ENCODE peak calls at places on chromosomes 13 and 19, in four cellular contexts. One of them, this sample, is unnamed.

GRCh38 chr13:110775576-110775975 is 62.1 kb downstream of the ING1 start:
- DNase-seq in K562: no peak
- DNase-seq in endothelial cell of umbilical vein: no peak
- DNase-seq in GM12878: no peak
- DNase-seq in this sample: no peak

GRCh38 chr13:29925457-29925856 is 75.0 kb upstream of the UBL3 start:
- DNase-seq in K562: no peak
- DNase-seq in GM12878: no peak
- DNase-seq in endothelial cell of umbilical vein: peak; percentile 2
- DNase-seq in this sample: peak; percentile 78

GRCh38 chr13:50805805-50806204 is 37.7 kb downstream of the DLEU7 start:
- DNase-seq in endothelial cell of umbilical vein: no peak
- DNase-seq in K562: no peak
- DNase-seq in GM12878: no peak
- DNase-seq in this sample: peak; percentile 1

GRCh38 chr13:110305949-110306339 is 1.0 kb downstream of the COL4A1 start:
- DNase-seq in endothelial cell of umbilical vein: peak; percentile 60
- DNase-seq in GM12878: no peak
- DNase-seq in K562: no peak
- DNase-seq in this sample: no peak

GRCh38 chr13:41458939-41459753 is 1.8 kb downstream of the RGCC start:
- DNase-seq in GM12878: no peak
- DNase-seq in endothelial cell of umbilical vein: peak; percentile 63
- DNase-seq in K562: peak; percentile 63
- DNase-seq in this sample: peak; percentile 72

GRCh38 chr19:872266-872951 is 12.9 kb downstream of the CFD start:
- DNase-seq in endothelial cell of umbilical vein: peak; percentile 34
- DNase-seq in GM12878: peak; percentile 36
- DNase-seq in K562: peak; percentile 86
- DNase-seq in this sample: peak; percentile 38

GRCh38 chr13:101576452-101576851 is 124.0 kb downstream of the ITGBL1 start:
- DNase-seq in K562: no peak
- DNase-seq in GM12878: no peak
- DNase-seq in endothelial cell of umbilical vein: no peak
- DNase-seq in this sample: peak; percentile 81

GRCh38 chr13:106471957-106472543 is 63.4 kb downstream of the EFNB2 start:
- DNase-seq in GM12878: no peak
- DNase-seq in K562: peak; percentile 10
- DNase-seq in endothelial cell of umbilical vein: peak; percentile 77
- DNase-seq in this sample: peak; percentile 91

GRCh38 chr13:95834134-95834765 is 157.3 kb downstream of the DNAJC3 start:
- DNase-seq in endothelial cell of umbilical vein: peak; percentile 81
- DNase-seq in K562: peak; percentile 63
- DNase-seq in GM12878: peak; percentile 28
- DNase-seq in this sample: peak; percentile 57

GRCh38 chr19:41859213-41859617 is 840 bp upstream of the RPS19 start:
- DNase-seq in K562: no peak
- DNase-seq in GM12878: no peak
- DNase-seq in endothelial cell of umbilical vein: no peak
- DNase-seq in this sample: no peak

GRCh38 chr19:50720181-50720920 is 749 bp upstream of the SHANK1 start:
- DNase-seq in GM12878: no peak
- DNase-seq in endothelial cell of umbilical vein: no peak
- DNase-seq in K562: no peak
- DNase-seq in this sample: no peak

GRCh38 chr13:74064805-74065204 is 69.4 kb downstream of the KLF12 start:
- DNase-seq in GM12878: no peak
- DNase-seq in endothelial cell of umbilical vein: no peak
- DNase-seq in K562: no peak
- DNase-seq in this sample: peak; percentile 82

GRCh38 chr13:93249259-93249917 is 22.8 kb downstream of the GPC6 start:
- DNase-seq in K562: no peak
- DNase-seq in endothelial cell of umbilical vein: no peak
- DNase-seq in GM12878: no peak
- DNase-seq in this sample: peak; percentile 95

GRCh38 chr13:41085961-41086360 is 24.7 kb downstream of the WBP4 start:
- DNase-seq in endothelial cell of umbilical vein: no peak
- DNase-seq in GM12878: no peak
- DNase-seq in K562: no peak
- DNase-seq in this sample: no peak

GRCh38 chr19:33487901-33488817 is 33.4 kb downstream of the PEPD start:
- DNase-seq in GM12878: no peak
- DNase-seq in K562: no peak
- DNase-seq in endothelial cell of umbilical vein: no peak
- DNase-seq in this sample: no peak

GRCh38 chr19:39403331-39404312 is 3.0 kb upstream of the ZFP36 start:
- DNase-seq in GM12878: no peak
- DNase-seq in K562: peak; percentile 79
- DNase-seq in endothelial cell of umbilical vein: peak; percentile 100
- DNase-seq in this sample: peak; percentile 99

GRCh38 chr19:40576181-40576584 is 490 bp upstream of the SHKBP1 start:
- DNase-seq in GM12878: no peak
- DNase-seq in endothelial cell of umbilical vein: no peak
- DNase-seq in K562: no peak
- DNase-seq in this sample: no peak

GRCh38 chr19:8209965-8210659 is 942 bp downstream of the CERS4 start:
- DNase-seq in K562: no peak
- DNase-seq in endothelial cell of umbilical vein: no peak
- DNase-seq in GM12878: no peak
- DNase-seq in this sample: no peak

GRCh38 chr19:34962281-34962944 is 1.6 kb downstream of the ZNF792 start:
- DNase-seq in endothelial cell of umbilical vein: peak; percentile 95
- DNase-seq in K562: peak; percentile 83
- DNase-seq in GM12878: no peak
- DNase-seq in this sample: peak; percentile 16

GRCh38 chr13:75469087-75469486 is 12.9 kb downstream of the TBC1D4 start:
- DNase-seq in K562: peak; percentile 44
- DNase-seq in GM12878: no peak
- DNase-seq in endothelial cell of umbilical vein: no peak
- DNase-seq in this sample: no peak

GRCh38 chr19:920051-920857 is 3.1 kb downstream of the KISS1R start:
- DNase-seq in GM12878: no peak
- DNase-seq in endothelial cell of umbilical vein: no peak
- DNase-seq in K562: no peak
- DNase-seq in this sample: no peak

GRCh38 chr19:1501200-1501595 is 10.2 kb downstream of the REEP6 start:
- DNase-seq in K562: no peak
- DNase-seq in endothelial cell of umbilical vein: no peak
- DNase-seq in GM12878: no peak
- DNase-seq in this sample: no peak

GRCh38 chr19:33804021-33804799 is 7.5 kb downstream of the KCTD15 start:
- DNase-seq in GM12878: no peak
- DNase-seq in endothelial cell of umbilical vein: no peak
- DNase-seq in K562: no peak
- DNase-seq in this sample: peak; percentile 83

GRCh38 chr13:21033866-21034601 is 27.4 kb downstream of the LATS2 start:
- DNase-seq in GM12878: no peak
- DNase-seq in K562: no peak
- DNase-seq in endothelial cell of umbilical vein: no peak
- DNase-seq in this sample: no peak

GRCh38 chr19:50548191-50549058 is 19.8 kb downstream of the LRRC4B start:
- DNase-seq in GM12878: no peak
- DNase-seq in endothelial cell of umbilical vein: no peak
- DNase-seq in K562: no peak
- DNase-seq in this sample: no peak

GRCh38 chr19:4537953-4538600 is 1.8 kb downstream of the LRG1 start:
- DNase-seq in K562: no peak
- DNase-seq in endothelial cell of umbilical vein: no peak
- DNase-seq in GM12878: no peak
- DNase-seq in this sample: no peak

GRCh38 chr13:95115525-95115924 is 185.7 kb downstream of the ABCC4 start:
- DNase-seq in K562: no peak
- DNase-seq in endothelial cell of umbilical vein: no peak
- DNase-seq in GM12878: no peak
- DNase-seq in this sample: no peak

GRCh38 chr13:25276748-25277147 is 10.5 kb downstream of the MTMR6 start:
- DNase-seq in K562: no peak
- DNase-seq in GM12878: no peak
- DNase-seq in endothelial cell of umbilical vein: no peak
- DNase-seq in this sample: peak; percentile 65

GRCh38 chr19:15401397-15401710 is 17.4 kb downstream of the AKAP8L start:
- DNase-seq in K562: no peak
- DNase-seq in endothelial cell of umbilical vein: no peak
- DNase-seq in GM12878: no peak
- DNase-seq in this sample: no peak

GRCh38 chr13:50914301-50914700 is 4.7 kb downstream of the RNASEH2B start:
- DNase-seq in endothelial cell of umbilical vein: no peak
- DNase-seq in GM12878: no peak
- DNase-seq in K562: no peak
- DNase-seq in this sample: no peak

GRCh38 chr19:48529156-48529555 is 17.5 kb upstream of the LMTK3 start:
- DNase-seq in endothelial cell of umbilical vein: no peak
- DNase-seq in GM12878: no peak
- DNase-seq in K562: no peak
- DNase-seq in this sample: no peak

GRCh38 chr19:48530044-48530720 is 18.5 kb upstream of the LMTK3 start:
- DNase-seq in K562: no peak
- DNase-seq in GM12878: no peak
- DNase-seq in endothelial cell of umbilical vein: no peak
- DNase-seq in this sample: no peak

GRCh38 chr19:48537541-48537940 is 14.4 kb upstream of the SULT2B1 start:
- DNase-seq in K562: no peak
- DNase-seq in endothelial cell of umbilical vein: no peak
- DNase-seq in GM12878: no peak
- DNase-seq in this sample: no peak

GRCh38 chr19:48530770-48531169 is 19.1 kb upstream of the LMTK3 start:
- DNase-seq in endothelial cell of umbilical vein: no peak
- DNase-seq in GM12878: no peak
- DNase-seq in K562: no peak
- DNase-seq in this sample: no peak

DNA sequence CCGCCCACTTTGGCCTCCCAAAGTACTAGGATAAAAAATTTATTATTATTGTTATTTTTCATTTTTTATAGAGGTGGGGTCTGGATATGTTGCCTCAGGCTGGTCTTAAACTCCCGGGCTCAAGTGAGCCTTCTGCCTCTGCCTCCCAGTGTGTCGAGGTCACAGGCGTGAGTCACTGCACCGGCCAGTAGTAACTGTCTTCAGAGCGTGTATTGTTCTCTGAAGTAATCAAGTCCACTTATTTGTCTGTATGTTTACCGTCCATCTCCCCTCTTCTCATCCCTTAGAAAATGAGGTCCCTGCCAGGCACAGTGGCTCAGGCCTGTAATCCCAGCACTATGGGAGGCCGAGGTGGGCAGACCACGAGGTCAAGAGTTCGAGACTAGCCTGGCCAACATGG is 18.2 kb upstream of the SULT2B1 start:
- DNase-seq in endothelial cell of umbilical vein: no peak
- DNase-seq in GM12878: no peak
- DNase-seq in K562: no peak
- DNase-seq in this sample: no peak
- TF ChIP-seq FOS in endothelial cell of umbilical vein: no peak
- TF ChIP-seq FOS in GM12878: no peak
- TF ChIP-seq FOS in K562: no peak
- TF ChIP-seq FOS in this sample: no peak

GRCh38 chr13:56501750-56502149 is 639.0 kb upstream of the PRR20A start:
- DNase-seq in endothelial cell of umbilical vein: no peak
- DNase-seq in GM12878: no peak
- DNase-seq in K562: no peak
- DNase-seq in this sample: no peak
- TF ChIP-seq FOS in endothelial cell of umbilical vein: no peak
- TF ChIP-seq FOS in GM12878: no peak
- TF ChIP-seq FOS in K562: no peak
- TF ChIP-seq FOS in this sample: no peak

DNA sequence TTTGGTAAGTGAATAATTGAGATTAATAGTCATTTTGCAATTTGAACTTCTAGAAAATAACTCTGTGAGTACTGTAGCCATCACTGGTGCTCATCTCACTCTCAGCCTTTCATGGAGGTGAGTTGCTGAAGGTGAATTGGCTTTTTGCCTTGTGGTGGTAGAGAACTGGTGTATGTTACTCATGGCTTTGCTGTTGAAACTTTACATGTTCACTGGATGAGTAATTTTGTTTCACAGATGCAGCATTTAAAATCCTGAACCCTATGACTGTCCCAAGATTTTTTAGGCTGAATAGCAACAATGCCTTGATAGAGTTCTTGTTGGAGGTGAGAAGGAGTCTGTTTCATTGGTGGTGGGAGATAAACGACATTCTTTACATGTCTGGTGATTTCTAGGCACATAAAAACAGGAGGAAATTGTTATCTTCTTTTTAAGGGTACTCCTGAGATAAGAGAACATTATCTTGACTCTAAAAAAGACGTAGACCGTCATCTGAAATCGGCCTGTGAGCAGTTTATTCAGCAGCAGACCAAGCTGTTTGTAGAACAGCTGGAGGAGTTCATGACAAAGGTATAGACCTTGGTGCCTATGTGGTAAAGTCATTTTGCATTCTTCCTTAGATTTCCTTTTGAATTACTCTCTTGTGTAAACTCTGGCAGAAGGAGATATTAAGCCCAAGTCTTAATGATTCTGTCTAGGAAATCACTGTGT is 53.9 kb downstream of the COG3 start:
- DNase-seq in endothelial cell of umbilical vein: peak; percentile 42
- DNase-seq in K562: no peak
- DNase-seq in GM12878: no peak
- DNase-seq in this sample: peak; percentile 90
- TF ChIP-seq FOS in endothelial cell of umbilical vein: no peak
- TF ChIP-seq FOS in K562: no peak
- TF ChIP-seq FOS in GM12878: no peak
- TF ChIP-seq FOS in this sample: peak; percentile 55

DNA sequence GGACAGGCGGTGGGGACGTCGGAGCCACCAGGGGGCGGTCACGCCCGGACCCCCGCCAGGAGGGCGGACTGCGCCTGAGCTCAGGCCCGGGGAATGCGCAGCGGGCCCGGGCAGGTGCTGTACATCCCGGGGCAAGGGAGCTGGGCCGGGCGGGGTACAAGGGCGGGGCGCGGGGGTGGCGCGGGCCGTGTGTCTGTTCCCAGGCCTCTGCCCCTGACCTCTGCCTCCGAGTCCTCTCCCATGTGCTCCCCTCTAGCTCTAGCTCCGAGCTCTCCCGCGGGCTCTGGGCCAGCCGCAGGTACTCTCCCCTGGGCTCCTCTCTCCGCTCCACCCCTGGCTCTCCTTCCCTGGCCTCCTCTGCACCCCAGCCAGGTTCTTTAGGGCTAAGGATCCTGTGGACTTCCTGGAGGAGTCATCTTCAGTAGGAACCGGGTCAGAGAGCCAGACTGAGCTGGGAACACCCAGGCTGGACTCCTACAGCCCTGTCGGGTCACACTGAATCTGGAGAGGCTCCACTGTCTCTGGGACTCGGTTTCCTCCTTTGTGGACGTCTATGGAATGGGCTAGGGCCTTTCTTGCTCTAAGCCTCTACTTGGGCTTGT is 2.3 kb downstream of the PPP1R13L start:
- DNase-seq in K562: peak; percentile 81
- DNase-seq in GM12878: no peak
- DNase-seq in endothelial cell of umbilical vein: peak; percentile 53
- DNase-seq in this sample: no peak
- TF ChIP-seq FOS in K562: no peak
- TF ChIP-seq FOS in GM12878: no peak
- TF ChIP-seq FOS in endothelial cell of umbilical vein: no peak
- TF ChIP-seq FOS in this sample: no peak